ENCODE peak calls at places on chromosomes 2 and 18, in five cellular contexts. N is mesenchymal stem cell, W is stromal cell of bone marrow, U is Caki2, H is EL. I is an unnamed sample.

GRCh38 chr2:8370258-8370802 is 311.5 kb upstream of the ID2 start:
- DNase-seq in N (no peak), W (no peak), U (no peak), H (no peak), I (no peak)

GRCh38 chr2:20012282-20013060 is at the start of gene MATN3:
- DNase-seq in N (peak), W (no peak), U (peak), H (peak), I (peak)

GRCh38 chr18:35658112-35658511 is 76.6 kb downstream of the GALNT1 start:
- DNase-seq in N (no peak), W (no peak), U (no peak), H (no peak), I (no peak)

GRCh38 chr2:221444106-221444505 is 128.0 kb downstream of the EPHA4 start:
- DNase-seq in N (peak), W (peak), U (no peak), H (peak), I (no peak)

GRCh38 chr2:220081171-220081570 is 453.7 kb downstream of the SLC4A3 start:
- DNase-seq in N (no peak), W (no peak), U (no peak), H (no peak), I (no peak)

GRCh38 chr2:135551356-135551755 is 20.1 kb downstream of the R3HDM1 start:
- DNase-seq in N (no peak), W (no peak), U (no peak), H (no peak), I (no peak)

GRCh38 chr18:5238371-5238758 is 41.3 kb upstream of the AKAIN1 start:
- DNase-seq in N (peak), W (no peak), U (no peak), H (peak), I (peak)

GRCh38 chr2:46695283-46695682 is 215.9 kb downstream of the TMEM247 start:
- DNase-seq in N (no peak), W (no peak), U (no peak), H (no peak), I (no peak)

GRCh38 chr2:162317910-162318279 is 589 bp downstream of the IFIH1 start:
- DNase-seq in N (peak), W (no peak), U (no peak), H (peak), I (no peak)

GRCh38 chr2:11701831-11702301 is 31.9 kb upstream of the NTSR2 start:
- DNase-seq in N (peak), W (no peak), U (no peak), H (no peak), I (peak)

GRCh38 chr2:11344956-11345671 is 678 bp upstream of the ROCK2 start:
- DNase-seq in N (peak), W (peak), U (peak), H (peak), I (peak)

GRCh38 chr18:79942211-79942610 is 9.2 kb downstream of the SLC66A2 start:
- DNase-seq in N (no peak), W (no peak), U (no peak), H (no peak), I (no peak)

GRCh38 chr2:72114693-72115051 is 33.0 kb downstream of the CYP26B1 start:
- DNase-seq in N (no peak), W (no peak), U (no peak), H (no peak), I (no peak)

GRCh38 chr2:109260886-109261700 is 132.1 kb downstream of the SH3RF3 start:
- DNase-seq in N (no peak), W (no peak), U (no peak), H (peak), I (peak)

GRCh38 chr18:42614619-42615293 is 500.7 kb downstream of the RIT2 start:
- DNase-seq in N (peak), W (peak), U (no peak), H (no peak), I (no peak)

GRCh38 chr2:6674381-6674780 is 191.3 kb downstream of the CMPK2 start:
- DNase-seq in N (no peak), W (no peak), U (no peak), H (no peak), I (no peak)

GRCh38 chr2:176269319-176270099 is at the start of gene MTX2:
- DNase-seq in N (peak), W (no peak), U (peak), H (peak), I (peak)